ENCODE peak calls at places on chromosomes 2 and 18, in five cellular contexts. S is A549, N is IMR-90, J is OCI-LY7, D is GM23338. M is an unnamed sample.

GRCh38 chr2:27038631-27039339 is 6.0 kb downstream of the TMEM214 start:
- DNase-seq in D (no peak), J (no peak), N (no peak), S (no peak), M (no peak)

GRCh38 chr2:20164734-20165242 is 60.1 kb downstream of the SDC1 start:
- DNase-seq in N (peak; percentile 45), D (no peak), S (no peak), J (no peak), M (no peak)

GRCh38 chr2:112834379-112835014 is 2.1 kb downstream of the IL1B start:
- DNase-seq in J (no peak), D (no peak), S (peak; percentile 20), N (no peak), M (peak; percentile 12)

GRCh38 chr2:149098722-149099121 is 60.2 kb downstream of the LYPD6B start:
- DNase-seq in J (no peak), S (no peak), N (no peak), D (no peak), M (no peak)

GRCh38 chr2:29954316-29954715 is 32.9 kb upstream of the ALK start:
- DNase-seq in S (no peak), D (no peak), J (no peak), N (no peak), M (no peak)

GRCh38 chr2:32918774-32919173 is 28.0 kb upstream of the LTBP1 start:
- DNase-seq in D (no peak), J (no peak), N (no peak), S (no peak), M (no peak)

GRCh38 chr18:49028801-49029506 is 78.2 kb upstream of the SMAD7 start:
- DNase-seq in S (no peak), D (no peak), N (no peak), J (no peak), M (no peak)

GRCh38 chr2:86453838-86454237 is 12.7 kb downstream of the KDM3A start:
- DNase-seq in N (peak; percentile 57), D (no peak), S (no peak), J (no peak), M (no peak)

GRCh38 chr2:222862915-222863544 is 2.2 kb downstream of the ACSL3 start:
- DNase-seq in D (no peak), N (no peak), S (no peak), J (no peak), M (no peak)

GRCh38 chr18:48007955-48008701 is 77.7 kb upstream of the SMAD2 start:
- DNase-seq in N (no peak), D (peak; percentile 93), S (peak; percentile 82), J (no peak), M (no peak)

GRCh38 chr2:179440642-179441251 is 176.1 kb upstream of the SESTD1 start:
- DNase-seq in N (peak; percentile 26), S (peak; percentile 41), J (peak; percentile 57), D (peak; percentile 78), M (peak; percentile 81)

GRCh38 chr2:45895477-45895876 is 244.0 kb downstream of the PRKCE start:
- DNase-seq in D (no peak), J (no peak), N (peak; percentile 83), S (no peak), M (no peak)

GRCh38 chr2:209473930-209474419 is 50.1 kb downstream of the MAP2 start:
- DNase-seq in J (no peak), N (peak; percentile 88), S (peak; percentile 77), D (no peak), M (no peak)

GRCh38 chr2:74037379-74037860 is 52.7 kb downstream of the TET3 start:
- DNase-seq in J (peak; percentile 74), N (peak; percentile 48), S (no peak), D (no peak), M (peak; percentile 92)

GRCh38 chr2:239182981-239183791 is 217.6 kb downstream of the HDAC4 start:
- DNase-seq in N (no peak), D (no peak), J (no peak), S (no peak), M (no peak)

GRCh38 chr2:183474912-183475695 is 350.9 kb downstream of the NUP35 start:
- DNase-seq in S (no peak), J (no peak), N (no peak), D (no peak), M (no peak)

GRCh38 chr2:224716201-224716600 is at the start of gene CCDC195:
- DNase-seq in N (no peak), J (no peak), D (no peak), S (no peak), M (no peak)

GRCh38 chr2:64605991-64606494 is 47.7 kb downstream of the SERTAD2 start:
- DNase-seq in J (no peak), S (no peak), D (no peak), N (no peak), M (no peak)

GRCh38 chr18:10289265-10289664 is 165.2 kb upstream of the APCDD1 start:
- DNase-seq in S (no peak), N (no peak), J (no peak), D (no peak), M (no peak)
- H3K27ac ChIP-seq in S (no peak overlapping the region), N (no peak overlapping the region), J (no peak overlapping the region), D (no peak overlapping the region), M (no peak overlapping the region)

GRCh38 chr2:236503100-236503499 is 66.5 kb upstream of the ACKR3 start:
- DNase-seq in N (no peak), S (peak; percentile 5), D (peak; percentile 63), J (peak; percentile 21), M (peak; percentile 64)

GRCh38 chr2:236501531-236501930 is 68.1 kb upstream of the ACKR3 start:
- DNase-seq in N (no peak), S (no peak), D (no peak), J (no peak), M (no peak)

GRCh38 chr2:236499691-236500573 is 69.7 kb upstream of the ACKR3 start:
- DNase-seq in J (no peak), S (no peak), N (no peak), D (no peak), M (no peak)

GRCh38 chr2:236503583-236503982 is 66.0 kb upstream of the ACKR3 start:
- DNase-seq in N (no peak), J (no peak), S (no peak), D (no peak), M (no peak)

DNA sequence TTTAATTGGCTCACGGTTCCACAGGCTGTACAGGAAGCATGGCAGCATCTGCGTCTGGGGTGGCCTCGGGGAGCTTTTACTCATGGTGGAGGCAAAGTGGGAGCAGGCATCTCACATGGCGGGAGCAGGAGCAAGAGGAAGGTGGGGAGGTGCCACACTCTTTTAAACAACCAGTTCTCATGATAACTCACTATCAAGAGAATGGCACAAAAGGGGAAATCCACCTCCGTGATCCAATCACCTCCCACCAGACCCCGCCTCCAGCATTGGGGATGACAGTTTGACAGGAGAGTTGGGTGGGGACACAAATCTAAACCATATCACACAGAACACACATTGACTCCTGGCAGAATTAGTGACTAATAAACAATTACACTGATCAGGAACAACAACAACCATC is 68.6 kb upstream of the ACKR3 start:
- DNase-seq in S (no peak), J (no peak), D (no peak), N (no peak), M (no peak)
- H3K4me3 ChIP-seq in S (no peak overlapping the region), J (no peak overlapping the region), D (no peak overlapping the region), N (no peak overlapping the region), M (no peak overlapping the region)

GRCh38 chr2:132811148-132811915 is 141.3 kb upstream of the LYPD1 start:
- DNase-seq in J (no peak), N (no peak), S (no peak), D (no peak), M (no peak)

GRCh38 chr2:132815522-132815921 is 145.5 kb upstream of the LYPD1 start:
- DNase-seq in N (peak; percentile 98), J (no peak), S (peak; percentile 25), D (no peak), M (no peak)

GRCh38 chr2:132816234-132816633 is 146.2 kb upstream of the LYPD1 start:
- DNase-seq in J (no peak), N (no peak), S (peak; percentile 25), D (peak; percentile 41), M (no peak)

GRCh38 chr2:132814651-132815050 is 144.6 kb upstream of the LYPD1 start:
- DNase-seq in D (no peak), S (no peak), N (no peak), J (no peak), M (no peak)
- H3K4me2 ChIP-seq in D (no peak overlapping the region), S (no peak overlapping the region), N (no peak overlapping the region), J (no peak overlapping the region), M (no peak overlapping the region)

GRCh38 chr18:7681261-7681660 is 114.1 kb downstream of the PTPRM start:
- DNase-seq in N (no peak), D (no peak), J (no peak), S (no peak), M (no peak)

GRCh38 chr18:7677001-7677400 is 109.9 kb downstream of the PTPRM start:
- DNase-seq in D (no peak), J (no peak), N (no peak), S (no peak), M (no peak)

GRCh38 chr18:7676253-7676873 is 109.2 kb downstream of the PTPRM start:
- DNase-seq in J (no peak), S (no peak), D (no peak), N (no peak), M (no peak)

GRCh38 chr18:7678801-7679200 is 111.7 kb downstream of the PTPRM start:
- DNase-seq in D (no peak), N (no peak), J (no peak), S (no peak), M (no peak)

DNA sequence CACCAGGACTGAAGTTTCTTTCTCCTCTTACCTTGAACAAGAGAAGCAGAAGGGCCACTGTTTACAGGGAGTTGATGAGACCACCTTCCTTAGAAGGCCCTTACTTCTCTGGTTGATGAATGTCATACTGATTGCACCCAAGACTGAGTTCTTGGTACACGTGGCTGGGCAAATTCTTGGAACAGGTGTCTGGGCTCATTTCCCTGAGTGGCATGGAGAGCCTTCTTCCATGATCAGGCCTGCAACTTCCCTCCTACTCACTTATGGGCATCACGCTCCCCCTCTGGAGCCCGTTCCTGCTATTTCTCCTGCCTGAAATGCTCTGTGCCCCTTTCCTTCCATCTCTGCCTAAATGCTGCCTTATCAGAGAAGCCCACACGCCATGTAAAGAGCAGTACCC is 110.3 kb downstream of the PTPRM start:
- DNase-seq in D (no peak), S (no peak), N (no peak), J (no peak), M (no peak)
- H3K27ac ChIP-seq in D (no peak overlapping the region), S (peak overlapping the region; percentile 40), N (no peak overlapping the region), J (no peak overlapping the region), M (no peak overlapping the region)

GRCh38 chr2:28809927-28810326 is 707 bp upstream of the SPDYA start:
- DNase-seq in D (no peak), N (no peak), S (no peak), J (no peak), M (no peak)

GRCh38 chr2:28810384-28811285 is at the start of gene SPDYA:
- DNase-seq in S (peak; percentile 81), D (peak; percentile 93), N (peak; percentile 36), J (no peak), M (no peak)
- H3K4me3 ChIP-seq in S (peak within 1 kb of the TSS; percentile 43), D (peak within 1 kb of the TSS; percentile 66), N (peak within 1 kb of the TSS; percentile 70), J (peak within 1 kb of the TSS; percentile 25), M (no peak within 1 kb of the TSS)

GRCh38 chr2:138468617-138469016 is 33.0 kb upstream of the SPOPL start:
- DNase-seq in N (no peak), D (no peak), J (no peak), S (no peak), M (no peak)
- H3K4me2 ChIP-seq in N (no peak overlapping the region), D (no peak overlapping the region), J (no peak overlapping the region), S (no peak overlapping the region), M (no peak overlapping the region)